ENCODE peak calls at places on chromosomes 5 and 9, in eight cellular contexts. V is Panc1, T is GM12878, H is HCT116, P is upper lobe of left lung, U is GM23338, Z is K562, F is HepG2. B is an unnamed sample.

GRCh38 chr5:103764403-103764802 is 201.8 kb upstream of the NUDT12 start:
- ATAC-seq in V (no peak), T (no peak), H (no peak), P (no peak), U (no peak), Z (no peak), F (no peak), B (no peak)

GRCh38 chr5:53038196-53038847 is 49.2 kb downstream of the ITGA2 start:
- ATAC-seq in V (peak), T (no peak), H (peak), P (no peak), U (no peak), Z (no peak), F (no peak), B (no peak)

GRCh38 chr9:76629205-76629990 is 134.8 kb upstream of the PCA3 start:
- ATAC-seq in V (no peak), T (no peak), H (no peak), P (no peak), U (no peak), Z (no peak), F (no peak), B (no peak)

GRCh38 chr5:157912621-157913325 is 53.8 kb upstream of the CLINT1 start:
- ATAC-seq in V (no peak), T (peak), H (no peak), P (peak), U (peak), Z (no peak), F (no peak), B (no peak)

GRCh38 chr5:123164019-123164418 is 75.0 kb downstream of the PRDM6 start:
- ATAC-seq in V (no peak), T (no peak), H (no peak), P (peak), U (no peak), Z (no peak), F (no peak), B (peak)

GRCh38 chr5:52684056-52684455 is 103.7 kb upstream of the ITGA1 start:
- ATAC-seq in V (no peak), T (no peak), H (no peak), P (no peak), U (no peak), Z (no peak), F (no peak), B (no peak)

GRCh38 chr5:133440467-133441115 is 171.8 kb downstream of the FSTL4 start:
- ATAC-seq in V (no peak), T (no peak), H (no peak), P (no peak), U (no peak), Z (no peak), F (no peak), B (peak)

GRCh38 chr9:81125446-81126092 is 563.8 kb downstream of the TLE1 start:
- ATAC-seq in V (peak), T (no peak), H (no peak), P (no peak), U (no peak), Z (no peak), F (no peak), B (no peak)

GRCh38 chr5:102910240-102911226 is 155.4 kb downstream of the PAM start:
- ATAC-seq in V (peak), T (no peak), H (peak), P (no peak), U (no peak), Z (no peak), F (no peak), B (no peak)

GRCh38 chr5:7592910-7593309 is 197.0 kb downstream of the ADCY2 start:
- ATAC-seq in V (no peak), T (peak), H (no peak), P (no peak), U (peak), Z (peak), F (no peak), B (no peak)

GRCh38 chr5:19923742-19924141 is 64.3 kb downstream of the CDH18 start:
- ATAC-seq in V (no peak), T (no peak), H (no peak), P (no peak), U (no peak), Z (no peak), F (no peak), B (no peak)

GRCh38 chr9:4833781-4834560 is 41.2 kb downstream of the RCL1 start:
- ATAC-seq in V (no peak), T (no peak), H (no peak), P (no peak), U (no peak), Z (no peak), F (no peak), B (no peak)

GRCh38 chr5:10268100-10268499 is 18.0 kb downstream of the CCT5 start:
- ATAC-seq in V (no peak), T (no peak), H (no peak), P (no peak), U (no peak), Z (no peak), F (peak), B (no peak)

GRCh38 chr9:35566417-35566816 is 38.6 kb upstream of the TESK1 start:
- ATAC-seq in V (peak), T (no peak), H (peak), P (no peak), U (peak), Z (peak), F (peak), B (no peak)

GRCh38 chr5:178292826-178293205 is 60.2 kb upstream of the PHYKPL start:
- ATAC-seq in V (no peak), T (no peak), H (no peak), P (no peak), U (no peak), Z (no peak), F (no peak), B (no peak)

GRCh38 chr9:94479757-94480156 is 75.1 kb upstream of the PCAT7 start:
- ATAC-seq in V (no peak), T (no peak), H (no peak), P (peak), U (no peak), Z (peak), F (no peak), B (no peak)

GRCh38 chr5:72634444-72634843 is 127.2 kb upstream of the ZNF366 start:
- ATAC-seq in V (no peak), T (no peak), H (no peak), P (no peak), U (peak), Z (peak), F (no peak), B (no peak)

GRCh38 chr5:39102684-39103155 is 28.5 kb upstream of the RICTOR start:
- ATAC-seq in V (peak), T (no peak), H (no peak), P (no peak), U (no peak), Z (peak), F (peak), B (no peak)

GRCh38 chr9:93950619-93951601 is 4.2 kb downstream of the BARX1 start:
- ATAC-seq in V (no peak), T (no peak), H (no peak), P (peak), U (peak), Z (no peak), F (peak), B (no peak)

GRCh38 chr5:9313751-9314150 is 232.1 kb downstream of the SEMA5A start:
- ATAC-seq in V (no peak), T (no peak), H (no peak), P (no peak), U (peak), Z (no peak), F (no peak), B (no peak)

GRCh38 chr9:28620011-28620410 is 1046.7 kb upstream of the C9orf72 start:
- ATAC-seq in V (no peak), T (no peak), H (no peak), P (no peak), U (no peak), Z (no peak), F (no peak), B (no peak)

GRCh38 chr5:180313677-180314076 is 21.8 kb upstream of the MAPK9 start:
- ATAC-seq in V (no peak), T (no peak), H (no peak), P (no peak), U (peak), Z (peak), F (peak), B (no peak)

GRCh38 chr5:133354323-133355161 is 257.8 kb downstream of the FSTL4 start:
- ATAC-seq in V (no peak), T (no peak), H (no peak), P (no peak), U (no peak), Z (no peak), F (no peak), B (no peak)

GRCh38 chr5:169864483-169864882 is 115.8 kb downstream of the INSYN2B start:
- ATAC-seq in V (no peak), T (no peak), H (no peak), P (no peak), U (no peak), Z (no peak), F (no peak), B (no peak)

GRCh38 chr9:4579011-4579410 is 83.1 kb upstream of the PLPP6 start:
- ATAC-seq in V (no peak), T (no peak), H (no peak), P (no peak), U (no peak), Z (no peak), F (no peak), B (no peak)

GRCh38 chr5:56269216-56269927 is 36.2 kb upstream of the ANKRD55 start:
- ATAC-seq in V (peak), T (peak), H (peak), P (no peak), U (peak), Z (peak), F (peak), B (peak)

GRCh38 chr5:117719413-117719812 is 1144.8 kb upstream of the SEMA6A start:
- ATAC-seq in V (no peak), T (no peak), H (no peak), P (no peak), U (no peak), Z (no peak), F (no peak), B (no peak)

GRCh38 chr9:32264171-32264862 is 120.1 kb upstream of the ACO1 start:
- ATAC-seq in V (no peak), T (no peak), H (no peak), P (no peak), U (peak), Z (no peak), F (peak), B (no peak)

GRCh38 chr5:180636016-180636402 is 13.4 kb downstream of the FLT4 start:
- ATAC-seq in V (no peak), T (no peak), H (no peak), P (no peak), U (no peak), Z (no peak), F (no peak), B (no peak)

GRCh38 chr9:7570107-7570720 is 229.4 kb downstream of the DMAC1 start:
- ATAC-seq in V (no peak), T (peak), H (peak), P (no peak), U (peak), Z (peak), F (peak), B (no peak)

GRCh38 chr9:76516350-76516749 is 57.4 kb downstream of the GCNT1 start:
- ATAC-seq in V (no peak), T (no peak), H (no peak), P (no peak), U (no peak), Z (no peak), F (no peak), B (no peak)

GRCh38 chr9:126399251-126399650 is 72.6 kb downstream of the MVB12B start:
- ATAC-seq in V (no peak), T (no peak), H (no peak), P (no peak), U (no peak), Z (no peak), F (no peak), B (no peak)

GRCh38 chr9:126397056-126397455 is 70.4 kb downstream of the MVB12B start:
- ATAC-seq in V (peak), T (peak), H (no peak), P (no peak), U (no peak), Z (no peak), F (peak), B (no peak)

GRCh38 chr9:126400571-126400970 is 73.9 kb downstream of the MVB12B start:
- ATAC-seq in V (no peak), T (no peak), H (no peak), P (no peak), U (no peak), Z (no peak), F (no peak), B (no peak)

GRCh38 chr9:126399789-126400188 is 73.2 kb downstream of the MVB12B start:
- ATAC-seq in V (no peak), T (no peak), H (no peak), P (no peak), U (no peak), Z (no peak), F (no peak), B (no peak)

DNA sequence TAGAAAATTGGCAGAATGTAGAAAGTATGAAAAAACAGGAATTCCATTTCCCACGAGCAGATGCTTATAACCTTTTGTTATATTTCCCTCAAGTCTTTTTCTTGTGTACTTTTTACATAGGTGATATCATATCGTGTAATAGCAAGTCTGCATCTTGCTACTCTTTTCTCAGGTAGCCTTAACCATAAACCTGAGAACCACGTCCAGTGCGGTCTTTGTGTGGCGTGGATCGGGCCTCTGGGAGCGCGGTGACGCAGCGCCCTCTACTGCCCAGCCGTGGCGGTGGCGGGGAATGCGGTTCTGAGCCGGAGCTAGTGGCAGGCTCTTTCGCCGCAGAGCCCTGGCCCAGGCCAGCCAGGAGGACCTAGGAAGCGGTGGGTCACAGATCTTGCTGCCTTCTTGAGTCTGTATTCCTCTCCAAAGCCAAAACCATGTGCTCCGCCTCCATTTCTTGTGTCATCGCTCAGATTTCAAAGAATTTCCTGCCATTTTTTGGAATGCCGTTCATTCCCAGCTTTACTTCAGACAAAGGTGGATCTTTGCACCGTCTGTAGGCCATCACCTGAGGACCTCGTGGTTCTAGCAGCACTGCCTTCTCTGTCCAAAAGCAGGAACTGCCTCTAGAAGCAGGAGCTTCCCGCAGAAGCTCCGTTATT is 71.9 kb downstream of the MVB12B start:
- ATAC-seq in V (peak), T (peak), H (peak), P (peak), U (peak), Z (peak), F (peak), B (peak)
- TF ChIP-seq POLR2AphosphoS5 in V (no peak), T (no peak), H (no peak), P (no peak), U (no peak), Z (no peak), F (no peak), B (no peak)

GRCh38 chr5:125505062-125505461 is 758.6 kb upstream of the ZNF608 start:
- ATAC-seq in V (no peak), T (no peak), H (no peak), P (no peak), U (no peak), Z (no peak), F (no peak), B (no peak)
- TF ChIP-seq CTCF in V (no peak), T (no peak), H (no peak), P (no peak), U (no peak), Z (no peak), F (no peak), B (no peak)

GRCh38 chr9:137613259-137613658 is 5.5 kb upstream of the EHMT1 start:
- ATAC-seq in V (no peak), T (no peak), H (no peak), P (no peak), U (no peak), Z (no peak), F (no peak), B (no peak)

GRCh38 chr9:137615387-137615871 is 3.4 kb upstream of the EHMT1 start:
- ATAC-seq in V (no peak), T (no peak), H (no peak), P (no peak), U (no peak), Z (no peak), F (no peak), B (no peak)

GRCh38 chr9:137612741-137613142 is 6.1 kb upstream of the EHMT1 start:
- ATAC-seq in V (no peak), T (no peak), H (peak), P (no peak), U (peak), Z (no peak), F (no peak), B (no peak)

GRCh38 chr9:137613738-137614523 is 4.9 kb upstream of the EHMT1 start:
- ATAC-seq in V (no peak), T (no peak), H (no peak), P (no peak), U (no peak), Z (no peak), F (no peak), B (no peak)

GRCh38 chr9:137614631-137615386 is 4.0 kb upstream of the EHMT1 start:
- ATAC-seq in V (no peak), T (no peak), H (no peak), P (no peak), U (peak), Z (no peak), F (no peak), B (no peak)
- TF ChIP-seq POLR2AphosphoS5 in V (no peak), T (no peak), H (no peak), P (no peak), U (peak), Z (no peak), F (no peak), B (no peak)

GRCh38 chr5:1975898-1976765 is 93.4 kb upstream of the IRX4 start:
- ATAC-seq in V (no peak), T (no peak), H (peak), P (no peak), U (no peak), Z (peak), F (no peak), B (no peak)
- TF ChIP-seq CTCF in V (peak), T (no peak), H (peak), P (no peak), U (peak), Z (no peak), F (no peak), B (peak)